ENCODE peak calls at places on chromosomes 5 and 9, in nine cellular contexts. E, Q, Y, K, Z, T, A, N and L are unnamed samples.

GRCh38 chr5:142388696-142389095 is 63.9 kb upstream of the SPRY4 start:
- DNase-seq in E (no peak), Q (peak; percentile 33), Y (no peak), K (no peak), Z (no peak), T (no peak), A (peak; percentile 52), N (no peak), L (no peak)

GRCh38 chr5:37771731-37772130 is 68.1 kb downstream of the GDNF start:
- DNase-seq in E (no peak), Q (peak; percentile 97), Y (no peak), K (no peak), Z (no peak), T (peak; percentile 99), A (peak; percentile 99), N (peak; percentile 99), L (no peak)

GRCh38 chr5:115558388-115558956 is 13.9 kb upstream of the FEM1C start:
- DNase-seq in E (no peak), Q (peak; percentile 74), Y (no peak), K (no peak), Z (no peak), T (peak; percentile 48), A (no peak), N (no peak), L (no peak)

GRCh38 chr9:107989099-107989498 is 499.5 kb upstream of the KLF4 start:
- DNase-seq in E (no peak), Q (peak; percentile 52), Y (no peak), K (no peak), Z (no peak), T (no peak), A (no peak), N (no peak), L (no peak)

GRCh38 chr9:72579880-72580570 is 58.6 kb downstream of the TMC1 start:
- DNase-seq in E (no peak), Q (peak; percentile 64), Y (no peak), K (no peak), Z (no peak), T (peak; percentile 43), A (peak; percentile 63), N (peak; percentile 62), L (no peak)

GRCh38 chr5:16784843-16785791 is 151.0 kb downstream of the MYO10 start:
- DNase-seq in E (peak; percentile 45), Q (no peak), Y (peak; percentile 20), K (no peak), Z (no peak), T (peak; percentile 17), A (peak; percentile 23), N (no peak), L (no peak)

GRCh38 chr9:87113892-87114291 is 166.6 kb upstream of the GAS1 start:
- DNase-seq in E (no peak), Q (peak; percentile 53), Y (no peak), K (no peak), Z (no peak), T (no peak), A (no peak), N (no peak), L (no peak)

GRCh38 chr5:35852084-35852734 is 4.5 kb upstream of the IL7R start:
- DNase-seq in E (no peak), Q (peak; percentile 25), Y (peak; percentile 25), K (peak; percentile 35), Z (no peak), T (peak; percentile 22), A (peak; percentile 56), N (no peak), L (no peak)

GRCh38 chr5:154059583-154059982 is 20.8 kb downstream of the MFAP3 start:
- DNase-seq in E (no peak), Q (no peak), Y (no peak), K (no peak), Z (no peak), T (no peak), A (no peak), N (no peak), L (no peak)

GRCh38 chr9:35680331-35681105 is 6.8 kb downstream of the CA9 start:
- DNase-seq in E (no peak), Q (no peak), Y (no peak), K (peak; percentile 79), Z (no peak), T (no peak), A (no peak), N (peak; percentile 79), L (no peak)